ENCODE peak calls at places on chromosomes 11 and 22, in ten cellular contexts. P, R, T, V, Q, Z, U, G, E and A are unnamed samples.

GRCh38 chr11:70627219-70627618 is 228.9 kb downstream of the CTTN start:
- DNase-seq in P (no peak), R (no peak), T (no peak), V (no peak), Q (no peak), Z (peak), U (no peak), G (no peak), E (no peak), A (no peak)

GRCh38 chr22:20271114-20271994 is 3.2 kb upstream of the RTN4R start:
- DNase-seq in P (no peak), R (no peak), T (no peak), V (no peak), Q (no peak), Z (no peak), U (no peak), G (no peak), E (no peak), A (peak)

GRCh38 chr22:30298005-30298701 is 8.8 kb upstream of the CASTOR1 start:
- DNase-seq in P (no peak), R (no peak), T (no peak), V (no peak), Q (no peak), Z (peak), U (no peak), G (no peak), E (peak), A (no peak)

GRCh38 chr11:118415739-118416068 is 14.3 kb downstream of the ATP5MG start:
- DNase-seq in P (no peak), R (peak), T (peak), V (peak), Q (peak), Z (peak), U (peak), G (no peak), E (peak), A (no peak)

GRCh38 chr22:27835446-27835845 is 33.9 kb upstream of the MN1 start:
- DNase-seq in P (no peak), R (no peak), T (no peak), V (no peak), Q (no peak), Z (no peak), U (no peak), G (no peak), E (no peak), A (no peak)

GRCh38 chr22:29946220-29946619 is 63.2 kb downstream of the MTMR3 start:
- DNase-seq in P (no peak), R (peak), T (no peak), V (peak), Q (no peak), Z (no peak), U (no peak), G (no peak), E (no peak), A (no peak)

GRCh38 chr11:7964261-7964660 is 986 bp downstream of the NLRP10 start:
- DNase-seq in P (no peak), R (no peak), T (no peak), V (no peak), Q (no peak), Z (no peak), U (no peak), G (no peak), E (no peak), A (no peak)

GRCh38 chr22:49394116-49394785 is 433.4 kb downstream of the BRD1 start:
- DNase-seq in P (no peak), R (no peak), T (peak), V (no peak), Q (no peak), Z (no peak), U (no peak), G (peak), E (no peak), A (no peak)

GRCh38 chr11:100203789-100204188 is 483.3 kb upstream of the ARHGAP42 start:
- DNase-seq in P (no peak), R (no peak), T (no peak), V (no peak), Q (peak), Z (no peak), U (no peak), G (no peak), E (no peak), A (no peak)

GRCh38 chr11:27514558-27514957 is 8.0 kb upstream of the LIN7C start:
- DNase-seq in P (no peak), R (no peak), T (no peak), V (no peak), Q (no peak), Z (no peak), U (no peak), G (no peak), E (no peak), A (no peak)

GRCh38 chr11:15114501-15115475 is at the start of gene INSC:
- DNase-seq in P (no peak), R (peak), T (no peak), V (no peak), Q (peak), Z (no peak), U (no peak), G (no peak), E (no peak), A (no peak)

GRCh38 chr11:67290801-67291200 is 1.7 kb downstream of the ANKRD13D start:
- DNase-seq in P (peak), R (no peak), T (no peak), V (no peak), Q (no peak), Z (no peak), U (no peak), G (no peak), E (no peak), A (no peak)

GRCh38 chr11:81005595-81005994 is 1564.8 kb upstream of the TENM4 start:
- DNase-seq in P (no peak), R (no peak), T (no peak), V (no peak), Q (no peak), Z (no peak), U (peak), G (no peak), E (no peak), A (no peak)

GRCh38 chr22:49768511-49768910 is 59.2 kb downstream of the BRD1 start:
- DNase-seq in P (peak), R (no peak), T (no peak), V (no peak), Q (no peak), Z (peak), U (no peak), G (no peak), E (no peak), A (peak)

GRCh38 chr11:116079580-116079979 is 575.4 kb upstream of the CADM1 start:
- DNase-seq in P (no peak), R (no peak), T (no peak), V (no peak), Q (no peak), Z (no peak), U (no peak), G (no peak), E (no peak), A (no peak)

GRCh38 chr22:24427500-24428164 is at the start of gene ADORA2A:
- DNase-seq in P (peak), R (peak), T (no peak), V (no peak), Q (peak), Z (peak), U (no peak), G (no peak), E (peak), A (peak)

GRCh38 chr11:122105009-122105828 is 10.8 kb downstream of the BLID start:
- DNase-seq in P (no peak), R (no peak), T (peak), V (no peak), Q (no peak), Z (no peak), U (no peak), G (no peak), E (no peak), A (no peak)

GRCh38 chr11:12430912-12431311 is 53.5 kb downstream of the PARVA start:
- DNase-seq in P (no peak), R (no peak), T (no peak), V (no peak), Q (no peak), Z (peak), U (peak), G (no peak), E (peak), A (peak)

GRCh38 chr11:99592241-99592640 is 571.5 kb downstream of the CNTN5 start:
- DNase-seq in P (no peak), R (no peak), T (no peak), V (no peak), Q (no peak), Z (no peak), U (no peak), G (no peak), E (no peak), A (no peak)

DNA sequence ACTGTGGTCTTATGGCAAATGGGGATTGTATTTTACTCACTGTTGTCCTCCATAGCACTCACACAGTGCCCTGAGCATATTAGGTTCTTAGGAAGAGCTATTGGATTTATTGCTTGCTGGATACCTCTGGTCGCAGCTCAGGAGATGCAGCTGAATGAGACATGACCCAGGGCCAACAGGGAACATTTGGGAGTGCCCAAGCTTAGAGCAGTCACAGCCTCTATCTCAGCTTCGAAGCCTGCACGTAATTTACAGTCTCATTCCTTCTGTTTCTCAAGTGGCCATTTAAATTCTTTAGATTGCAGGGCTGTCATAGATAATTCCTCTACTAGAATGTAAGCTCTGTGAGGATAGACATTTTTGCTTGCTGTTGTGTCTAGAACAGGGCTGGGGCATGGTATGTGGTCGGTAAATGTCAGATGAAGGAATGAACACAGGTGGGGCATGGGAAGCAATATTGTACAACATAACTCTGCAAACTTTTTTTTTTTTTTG is 192.8 kb downstream of the GRIK4 start:
- DNase-seq in P (no peak), R (no peak), T (no peak), V (no peak), Q (no peak), Z (no peak), U (no peak), G (no peak), E (no peak), A (no peak)
- H3K4me3 ChIP-seq in P (no peak), R (no peak), T (no peak), V (no peak), Q (no peak), Z (no peak), U (no peak), G (no peak), E (no peak), A (no peak)

GRCh38 chr11:13769188-13769587 is 100.7 kb downstream of the FAR1 start:
- DNase-seq in P (no peak), R (no peak), T (no peak), V (no peak), Q (no peak), Z (no peak), U (no peak), G (no peak), E (no peak), A (no peak)

GRCh38 chr11:13775471-13775870 is 107.0 kb downstream of the FAR1 start:
- DNase-seq in P (no peak), R (no peak), T (no peak), V (no peak), Q (no peak), Z (peak), U (no peak), G (no peak), E (no peak), A (no peak)

GRCh38 chr11:13776134-13776815 is 107.8 kb downstream of the FAR1 start:
- DNase-seq in P (no peak), R (no peak), T (peak), V (no peak), Q (peak), Z (no peak), U (no peak), G (no peak), E (no peak), A (no peak)

GRCh38 chr11:13767461-13767860 is 99.0 kb downstream of the FAR1 start:
- DNase-seq in P (no peak), R (no peak), T (no peak), V (no peak), Q (no peak), Z (no peak), U (no peak), G (no peak), E (no peak), A (no peak)

DNA sequence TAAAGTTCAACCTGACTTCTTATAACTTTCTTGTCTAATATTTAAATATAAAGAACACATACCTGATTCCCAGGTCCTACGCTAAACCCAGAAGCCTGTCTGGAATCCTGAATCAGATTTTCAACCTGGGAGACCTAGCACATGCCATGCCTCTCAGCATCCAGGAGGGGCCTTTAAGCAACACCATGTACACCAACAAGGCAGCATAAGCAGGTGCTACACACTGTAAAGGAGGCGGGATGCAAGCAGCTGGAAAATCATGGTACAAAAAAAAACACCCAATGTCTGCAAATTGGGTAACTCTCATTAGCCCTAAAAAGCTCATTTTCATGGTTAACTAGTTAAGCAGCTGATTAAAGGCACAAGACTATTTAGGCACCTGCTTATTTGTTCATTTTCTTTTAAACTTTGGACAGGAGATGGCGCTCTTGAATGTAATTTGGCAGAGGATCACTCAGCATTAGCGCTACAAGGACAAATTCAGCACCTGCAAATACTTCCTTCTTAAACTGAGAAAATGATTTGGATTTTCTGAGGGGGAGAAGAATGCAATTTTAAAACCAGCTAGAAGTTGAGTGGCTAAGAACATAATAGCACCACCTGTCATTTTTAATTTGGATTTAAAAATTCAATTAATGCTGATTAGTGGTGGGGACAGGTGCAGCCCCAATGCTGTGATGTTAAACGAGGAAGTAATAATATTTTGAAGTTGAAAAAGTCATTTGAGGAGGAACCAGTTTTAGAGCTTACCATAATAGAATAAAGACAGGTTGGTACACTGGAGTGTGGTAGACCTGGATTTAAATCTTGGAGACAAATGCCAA is 104.0 kb downstream of the FAR1 start:
- DNase-seq in P (no peak), R (peak), T (peak), V (peak), Q (peak), Z (no peak), U (peak), G (no peak), E (no peak), A (no peak)
- TF ChIP-seq POLR2AphosphoS5 in P (no peak), R (no peak), T (no peak), V (no peak), Q (no peak), Z (no peak), U (no peak), G (no peak), E (no peak), A (no peak)

DNA sequence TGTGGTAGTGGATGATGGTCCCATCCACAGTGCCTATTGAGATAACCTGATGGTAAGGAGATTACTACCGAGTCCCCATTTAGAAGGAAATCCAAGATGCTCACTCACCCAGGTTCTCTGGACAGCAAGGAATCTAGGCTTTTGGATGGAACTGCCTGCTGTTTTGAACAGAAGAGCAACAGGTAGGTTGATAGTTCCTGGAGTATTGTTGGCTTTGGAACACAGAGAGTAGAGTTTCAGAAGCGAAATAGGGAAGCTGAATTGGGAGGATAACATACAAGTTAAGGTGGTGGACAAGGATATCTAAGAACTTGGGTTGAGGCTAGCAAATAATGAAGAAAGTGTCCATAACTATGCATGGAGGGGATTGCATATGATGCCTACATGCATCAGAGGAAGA is 27.6 kb downstream of the SLC22A6 start:
- DNase-seq in P (no peak), R (no peak), T (no peak), V (no peak), Q (no peak), Z (no peak), U (no peak), G (no peak), E (no peak), A (no peak)
- H3K27ac ChIP-seq in P (no peak), R (no peak), T (no peak), V (no peak), Q (no peak), Z (no peak), U (no peak), G (no peak), E (no peak), A (no peak)

GRCh38 chr11:102413497-102413896 is 39.1 kb downstream of the TMEM123 start:
- DNase-seq in P (no peak), R (no peak), T (no peak), V (no peak), Q (no peak), Z (no peak), U (no peak), G (no peak), E (no peak), A (no peak)

GRCh38 chr11:102419181-102419580 is 33.4 kb downstream of the TMEM123 start:
- DNase-seq in P (no peak), R (no peak), T (no peak), V (no peak), Q (no peak), Z (no peak), U (no peak), G (no peak), E (no peak), A (no peak)

GRCh38 chr11:102414559-102414958 is 38.0 kb downstream of the TMEM123 start:
- DNase-seq in P (no peak), R (no peak), T (no peak), V (no peak), Q (no peak), Z (no peak), U (no peak), G (no peak), E (no peak), A (no peak)

GRCh38 chr11:102416974-102417373 is 35.6 kb downstream of the TMEM123 start:
- DNase-seq in P (no peak), R (no peak), T (no peak), V (no peak), Q (no peak), Z (no peak), U (no peak), G (no peak), E (no peak), A (no peak)

DNA sequence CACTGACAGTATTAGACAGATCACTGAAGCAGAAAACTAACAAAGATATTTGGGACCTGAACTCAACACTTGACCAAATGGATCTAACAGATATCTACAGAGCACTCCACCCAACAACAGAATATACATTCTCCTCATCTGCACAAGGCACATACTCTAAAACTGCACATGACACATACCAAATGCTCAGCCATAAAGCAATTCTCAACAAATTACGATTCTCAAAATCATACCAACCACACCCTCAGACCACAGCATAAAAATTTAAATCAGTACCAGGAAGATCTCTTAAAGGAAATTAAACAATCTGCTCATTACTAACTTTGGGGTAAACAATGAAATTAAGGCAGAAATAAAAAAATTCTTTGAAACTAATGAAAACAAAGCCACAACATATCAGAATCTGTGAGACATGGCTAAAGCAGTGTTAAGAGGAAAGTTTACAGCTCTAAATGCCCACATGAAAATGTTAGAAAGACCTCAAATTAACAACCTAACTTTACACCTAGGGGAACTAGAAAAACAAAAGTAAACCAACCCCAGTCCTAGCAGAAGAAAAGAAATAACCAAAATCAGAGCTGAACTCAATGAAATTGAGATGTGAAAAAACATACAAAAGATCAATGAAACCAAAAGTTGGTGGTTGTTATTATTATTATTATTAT is 37.2 kb downstream of the TMEM123 start:
- DNase-seq in P (no peak), R (no peak), T (no peak), V (no peak), Q (no peak), Z (no peak), U (no peak), G (no peak), E (no peak), A (no peak)
- H3K4me3 ChIP-seq in P (no peak), R (no peak), T (no peak), V (no peak), Q (no peak), Z (no peak), U (no peak), G (no peak), E (no peak), A (no peak)

GRCh38 chr22:37432708-37433054 is 5.4 kb upstream of the ELFN2 start:
- DNase-seq in P (no peak), R (no peak), T (no peak), V (no peak), Q (no peak), Z (no peak), U (no peak), G (no peak), E (no peak), A (no peak)
- TF ChIP-seq POLR2AphosphoS5 in P (no peak), R (no peak), T (peak), V (no peak), Q (no peak), Z (no peak), U (no peak), G (no peak), E (no peak), A (no peak)

GRCh38 chr11:1033016-1033798 is 3.3 kb downstream of the MUC6 start:
- DNase-seq in P (no peak), R (no peak), T (no peak), V (no peak), Q (no peak), Z (no peak), U (no peak), G (no peak), E (no peak), A (peak)

GRCh38 chr11:1034456-1035295 is 1.8 kb downstream of the MUC6 start:
- DNase-seq in P (no peak), R (no peak), T (no peak), V (no peak), Q (no peak), Z (no peak), U (no peak), G (no peak), E (no peak), A (no peak)

GRCh38 chr11:1032310-1032891 is 4.1 kb downstream of the MUC6 start:
- DNase-seq in P (no peak), R (no peak), T (no peak), V (no peak), Q (no peak), Z (no peak), U (no peak), G (no peak), E (no peak), A (no peak)

GRCh38 chr11:1035577-1036283 is 788 bp downstream of the MUC6 start:
- DNase-seq in P (no peak), R (no peak), T (no peak), V (no peak), Q (no peak), Z (no peak), U (no peak), G (no peak), E (no peak), A (no peak)

GRCh38 chr11:1034001-1034400 is 2.5 kb downstream of the MUC6 start:
- DNase-seq in P (no peak), R (no peak), T (no peak), V (no peak), Q (no peak), Z (no peak), U (no peak), G (no peak), E (no peak), A (no peak)
- H3K27ac ChIP-seq in P (no peak), R (no peak), T (no peak), V (no peak), Q (no peak), Z (no peak), U (no peak), G (no peak), E (no peak), A (no peak)

GRCh38 chr22:46007848-46008261 is 30.9 kb upstream of the WNT7B start:
- DNase-seq in P (peak), R (peak), T (no peak), V (no peak), Q (no peak), Z (peak), U (peak), G (no peak), E (peak), A (peak)
- H3K4me3 ChIP-seq in P (no peak), R (no peak), T (peak), V (no peak), Q (no peak), Z (no peak), U (no peak), G (peak), E (no peak), A (no peak)